ENCODE peak calls at places on chromosomes 1 and 21, in five cellular contexts. One of them, this sample, is unnamed. For H3K27me3, the result is how much of the 10 kb centered on the place peaks cover.

GRCh38 chr1:18157352-18157751 is 49.8 kb downstream of the IGSF21 start:
- DNase-seq in AG04450: no peak
- DNase-seq in thoracic aorta: no peak
- DNase-seq in neural progenitor cell: no peak
- DNase-seq in stomach: no peak
- DNase-seq in this sample: no peak

GRCh38 chr1:100458925-100459814 is 78.8 kb upstream of the GPR88 start:
- DNase-seq in stomach: peak
- DNase-seq in thoracic aorta: no peak
- DNase-seq in neural progenitor cell: peak
- DNase-seq in AG04450: peak
- DNase-seq in this sample: peak

GRCh38 chr21:35779690-35780570 is 280.4 kb downstream of the SETD4 start:
- DNase-seq in thoracic aorta: no peak
- DNase-seq in neural progenitor cell: no peak
- DNase-seq in AG04450: peak
- DNase-seq in stomach: no peak
- DNase-seq in this sample: no peak

GRCh38 chr21:41216486-41216885 is 48.5 kb downstream of the BACE2 start:
- DNase-seq in AG04450: no peak
- DNase-seq in stomach: no peak
- DNase-seq in thoracic aorta: no peak
- DNase-seq in neural progenitor cell: no peak
- DNase-seq in this sample: no peak

GRCh38 chr1:46822248-46822826 is 23.5 kb downstream of the CYP4B1 start:
- DNase-seq in stomach: no peak
- DNase-seq in thoracic aorta: no peak
- DNase-seq in AG04450: no peak
- DNase-seq in neural progenitor cell: peak
- DNase-seq in this sample: no peak

GRCh38 chr1:246608616-246609376 is 42.5 kb downstream of the CNST start:
- DNase-seq in stomach: peak
- DNase-seq in AG04450: peak
- DNase-seq in neural progenitor cell: peak
- DNase-seq in thoracic aorta: peak
- DNase-seq in this sample: no peak

GRCh38 chr1:93668121-93668520 is 13.5 kb downstream of the BCAR3 start:
- DNase-seq in thoracic aorta: no peak
- DNase-seq in neural progenitor cell: no peak
- DNase-seq in AG04450: no peak
- DNase-seq in stomach: no peak
- DNase-seq in this sample: no peak

GRCh38 chr1:208233546-208233945 is 10.6 kb downstream of the PLXNA2 start:
- DNase-seq in neural progenitor cell: peak
- DNase-seq in thoracic aorta: no peak
- DNase-seq in stomach: peak
- DNase-seq in AG04450: no peak
- DNase-seq in this sample: no peak

GRCh38 chr21:38511662-38512243 is 13.5 kb upstream of the ERG start:
- DNase-seq in neural progenitor cell: no peak
- DNase-seq in thoracic aorta: no peak
- DNase-seq in AG04450: no peak
- DNase-seq in stomach: no peak
- DNase-seq in this sample: no peak

GRCh38 chr1:176206006-176206960 is 803 bp downstream of the COP1 start:
- DNase-seq in thoracic aorta: no peak
- DNase-seq in stomach: peak
- DNase-seq in AG04450: no peak
- DNase-seq in neural progenitor cell: peak
- DNase-seq in this sample: peak

GRCh38 chr1:14996133-14997050 is 157.2 kb upstream of the TMEM51 start:
- DNase-seq in neural progenitor cell: peak
- DNase-seq in AG04450: no peak
- DNase-seq in thoracic aorta: no peak
- DNase-seq in stomach: no peak
- DNase-seq in this sample: no peak

GRCh38 chr1:202158810-202159533 is 1.4 kb downstream of the PTPN7 start:
- DNase-seq in thoracic aorta: no peak
- DNase-seq in AG04450: no peak
- DNase-seq in stomach: no peak
- DNase-seq in neural progenitor cell: no peak
- DNase-seq in this sample: no peak
- TF ChIP-seq CTCF in thoracic aorta: no peak
- TF ChIP-seq CTCF in AG04450: no peak
- TF ChIP-seq CTCF in stomach: no peak
- TF ChIP-seq CTCF in neural progenitor cell: no peak
- TF ChIP-seq CTCF in this sample: no peak

GRCh38 chr1:44401256-44402228 is 3.5 kb upstream of the RNF220 start:
- DNase-seq in AG04450: no peak
- DNase-seq in thoracic aorta: no peak
- DNase-seq in stomach: no peak
- DNase-seq in neural progenitor cell: no peak
- DNase-seq in this sample: no peak
- H3K27me3 ChIP-seq in AG04450: half or more
- H3K27me3 ChIP-seq in thoracic aorta: under half
- H3K27me3 ChIP-seq in stomach: half or more
- H3K27me3 ChIP-seq in neural progenitor cell: half or more
- H3K27me3 ChIP-seq in this sample: under half

GRCh38 chr1:162872981-162873380 is 12.0 kb upstream of the CCDC190 start:
- DNase-seq in stomach: no peak
- DNase-seq in thoracic aorta: no peak
- DNase-seq in AG04450: no peak
- DNase-seq in neural progenitor cell: no peak
- DNase-seq in this sample: no peak
- H3K4me3 ChIP-seq in stomach: no peak
- H3K4me3 ChIP-seq in thoracic aorta: no peak
- H3K4me3 ChIP-seq in AG04450: no peak
- H3K4me3 ChIP-seq in neural progenitor cell: no peak
- H3K4me3 ChIP-seq in this sample: no peak

GRCh38 chr1:205568469-205569361 is 63.1 kb downstream of the ELK4 start:
- DNase-seq in stomach: peak
- DNase-seq in AG04450: no peak
- DNase-seq in neural progenitor cell: peak
- DNase-seq in thoracic aorta: no peak
- DNase-seq in this sample: no peak
- TF ChIP-seq CTCF in stomach: no peak
- TF ChIP-seq CTCF in AG04450: no peak
- TF ChIP-seq CTCF in neural progenitor cell: no peak
- TF ChIP-seq CTCF in thoracic aorta: no peak
- TF ChIP-seq CTCF in this sample: no peak

DNA sequence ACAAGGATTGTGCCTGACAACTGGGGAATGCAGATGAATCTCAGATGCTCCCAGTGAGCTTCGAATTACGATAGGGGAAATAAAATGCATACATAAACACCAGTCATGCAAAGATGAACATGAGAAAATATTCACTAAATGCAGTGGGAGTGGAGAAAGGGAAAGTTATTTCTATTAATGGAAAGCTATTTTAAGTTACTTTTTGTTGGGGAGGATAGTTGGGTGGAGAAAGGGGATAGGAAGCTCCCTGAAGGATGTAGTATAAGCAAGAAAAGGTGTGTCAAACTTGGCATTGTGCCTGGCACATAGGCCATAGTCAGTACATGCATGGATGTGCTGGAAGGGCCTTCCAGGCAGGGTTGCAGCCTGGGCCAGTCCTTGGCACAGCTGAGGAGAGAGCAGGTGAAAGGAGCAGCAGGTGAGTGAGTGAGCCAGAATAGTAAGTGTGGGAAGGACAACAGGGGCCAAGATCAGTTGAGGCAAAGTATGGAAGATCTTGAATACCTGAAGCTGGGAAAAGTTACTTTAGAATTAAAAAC is 57.7 kb upstream of the PGD start:
- DNase-seq in stomach: no peak
- DNase-seq in neural progenitor cell: no peak
- DNase-seq in AG04450: no peak
- DNase-seq in thoracic aorta: no peak
- DNase-seq in this sample: no peak
- H3K27me3 ChIP-seq in stomach: under half
- H3K27me3 ChIP-seq in neural progenitor cell: under half
- H3K27me3 ChIP-seq in AG04450: under half
- H3K27me3 ChIP-seq in thoracic aorta: under half
- H3K27me3 ChIP-seq in this sample: under half

DNA sequence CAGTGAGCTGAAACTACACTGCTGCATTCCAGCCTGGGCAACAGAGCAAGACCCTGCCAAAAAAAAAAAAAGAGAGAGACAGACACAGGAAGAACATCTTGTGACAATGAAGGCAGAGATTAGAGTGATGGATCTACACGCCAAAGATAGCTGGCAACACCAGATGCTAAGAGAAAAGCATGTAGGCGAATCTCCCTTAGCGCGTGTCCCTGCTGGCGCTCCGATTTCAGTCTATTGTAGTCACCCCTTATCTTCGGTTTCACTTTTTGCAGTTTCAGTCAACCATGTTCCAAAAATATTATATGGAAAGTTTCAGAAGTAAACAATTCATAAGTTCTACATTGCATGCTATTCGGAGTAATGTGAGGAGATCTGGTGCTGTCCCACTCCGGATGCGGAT is 11.6 kb upstream of the BRDT start:
- DNase-seq in thoracic aorta: no peak
- DNase-seq in neural progenitor cell: no peak
- DNase-seq in AG04450: no peak
- DNase-seq in stomach: no peak
- DNase-seq in this sample: no peak
- H3K4me3 ChIP-seq in thoracic aorta: no peak
- H3K4me3 ChIP-seq in neural progenitor cell: no peak
- H3K4me3 ChIP-seq in AG04450: no peak
- H3K4me3 ChIP-seq in stomach: no peak
- H3K4me3 ChIP-seq in this sample: no peak

GRCh38 chr1:21781971-21782867 is 730 bp downstream of the USP48 start:
- DNase-seq in neural progenitor cell: peak
- DNase-seq in stomach: peak
- DNase-seq in thoracic aorta: no peak
- DNase-seq in AG04450: no peak
- DNase-seq in this sample: peak
- TF ChIP-seq CTCF in neural progenitor cell: peak
- TF ChIP-seq CTCF in stomach: no peak
- TF ChIP-seq CTCF in thoracic aorta: no peak
- TF ChIP-seq CTCF in AG04450: peak
- TF ChIP-seq CTCF in this sample: no peak

This sample was measured in CD8-positive, alpha-beta T cell.